ENCODE peak calls at places on chromosomes 11 and 22, in ten cellular contexts. H, F, D, X, J, T, Q, B, A and N are unnamed samples.

GRCh38 chr11:76391811-76392475 is 10.8 kb downstream of the GVQW3 start:
- DNase-seq in H (no peak), F (no peak), D (no peak), X (no peak), J (no peak), T (no peak), Q (no peak), B (no peak), A (no peak), N (no peak)

GRCh38 chr11:112174789-112175595 is at the start of gene BCO2:
- DNase-seq in H (peak), F (peak), D (peak), X (peak), J (peak), T (peak), Q (peak), B (peak), A (no peak), N (peak)

GRCh38 chr11:116217441-116217840 is 555.3 kb downstream of the BUD13 start:
- DNase-seq in H (no peak), F (peak), D (no peak), X (no peak), J (no peak), T (no peak), Q (no peak), B (no peak), A (no peak), N (no peak)

GRCh38 chr22:43081968-43082367 is 7.2 kb downstream of the TTLL1 start:
- DNase-seq in H (no peak), F (no peak), D (no peak), X (no peak), J (no peak), T (no peak), Q (no peak), B (no peak), A (no peak), N (no peak)

GRCh38 chr22:28282346-28282745 is 363.3 kb upstream of the PITPNB start:
- DNase-seq in H (no peak), F (no peak), D (no peak), X (no peak), J (no peak), T (no peak), Q (no peak), B (no peak), A (no peak), N (no peak)

GRCh38 chr11:12807621-12808020 is 133.4 kb downstream of the TEAD1 start:
- DNase-seq in H (no peak), F (no peak), D (no peak), X (no peak), J (no peak), T (no peak), Q (no peak), B (no peak), A (no peak), N (no peak)

GRCh38 chr11:63769719-63770443 is 1.3 kb upstream of the ZFTA start:
- DNase-seq in H (no peak), F (peak), D (no peak), X (no peak), J (no peak), T (no peak), Q (peak), B (no peak), A (no peak), N (peak)

GRCh38 chr22:19854778-19855503 is at the start of the genes GNB1L and RTL10:
- DNase-seq in H (peak), F (peak), D (peak), X (peak), J (peak), T (peak), Q (peak), B (peak), A (peak), N (peak)